ENCODE peak calls at places on chromosomes 16 and 17, in seven cellular contexts. One of them, this sample, is unnamed. For H3K4me1, the result is how much of the 10 kb centered on the place peaks cover.

GRCh38 chr17:10171581-10171981 is 26.8 kb downstream of the GAS7 start:
- DNase-seq in Peyer's patch: no peak
- DNase-seq in uterus: no peak
- DNase-seq in heart left ventricle: no peak
- DNase-seq in HepG2: no peak
- DNase-seq in IMR-90: peak
- DNase-seq in A549: no peak
- DNase-seq in this sample: no peak

GRCh38 chr17:82649501-82650261 is 1.4 kb upstream of the WDR45B start:
- DNase-seq in HepG2: no peak
- DNase-seq in uterus: peak
- DNase-seq in heart left ventricle: no peak
- DNase-seq in A549: no peak
- DNase-seq in IMR-90: no peak
- DNase-seq in Peyer's patch: no peak
- DNase-seq in this sample: no peak

GRCh38 chr16:81723098-81723723 is 55.9 kb upstream of the PLCG2 start:
- DNase-seq in A549: peak
- DNase-seq in Peyer's patch: no peak
- DNase-seq in uterus: peak
- DNase-seq in HepG2: peak
- DNase-seq in heart left ventricle: no peak
- DNase-seq in IMR-90: peak
- DNase-seq in this sample: peak

GRCh38 chr17:44331249-44331760 is 6.7 kb upstream of the SLC25A39 start:
- DNase-seq in HepG2: peak
- DNase-seq in A549: peak
- DNase-seq in uterus: peak
- DNase-seq in IMR-90: peak
- DNase-seq in heart left ventricle: peak
- DNase-seq in Peyer's patch: peak
- DNase-seq in this sample: peak

GRCh38 chr17:54536306-54536705 is 364.3 kb upstream of the TOM1L1 start:
- DNase-seq in IMR-90: no peak
- DNase-seq in A549: no peak
- DNase-seq in heart left ventricle: no peak
- DNase-seq in Peyer's patch: no peak
- DNase-seq in HepG2: no peak
- DNase-seq in uterus: no peak
- DNase-seq in this sample: no peak

GRCh38 chr16:87584271-87584670 is 18.0 kb upstream of the JPH3 start:
- DNase-seq in Peyer's patch: no peak
- DNase-seq in HepG2: no peak
- DNase-seq in uterus: no peak
- DNase-seq in heart left ventricle: no peak
- DNase-seq in A549: no peak
- DNase-seq in IMR-90: peak
- DNase-seq in this sample: no peak

GRCh38 chr16:3642397-3643094 is 11.9 kb upstream of the DNASE1 start:
- DNase-seq in IMR-90: no peak
- DNase-seq in heart left ventricle: no peak
- DNase-seq in uterus: no peak
- DNase-seq in A549: no peak
- DNase-seq in HepG2: no peak
- DNase-seq in Peyer's patch: peak
- DNase-seq in this sample: no peak

GRCh38 chr16:22008215-22009142 is 568 bp downstream of the MOSMO start:
- DNase-seq in Peyer's patch: peak
- DNase-seq in IMR-90: no peak
- DNase-seq in uterus: peak
- DNase-seq in HepG2: no peak
- DNase-seq in heart left ventricle: peak
- DNase-seq in A549: peak
- DNase-seq in this sample: no peak

GRCh38 chr17:13016881-13017622 is 775 bp downstream of the ELAC2 start:
- DNase-seq in IMR-90: peak
- DNase-seq in heart left ventricle: no peak
- DNase-seq in HepG2: peak
- DNase-seq in uterus: no peak
- DNase-seq in Peyer's patch: no peak
- DNase-seq in A549: no peak
- DNase-seq in this sample: no peak

GRCh38 chr17:39144414-39144813 is 7.0 kb downstream of the PLXDC1 start:
- DNase-seq in Peyer's patch: peak
- DNase-seq in heart left ventricle: peak
- DNase-seq in IMR-90: peak
- DNase-seq in HepG2: no peak
- DNase-seq in A549: no peak
- DNase-seq in uterus: peak
- DNase-seq in this sample: peak

GRCh38 chr16:31329671-31330552 is 25.1 kb upstream of the ITGAX start:
- DNase-seq in heart left ventricle: no peak
- DNase-seq in HepG2: no peak
- DNase-seq in IMR-90: no peak
- DNase-seq in uterus: no peak
- DNase-seq in A549: no peak
- DNase-seq in Peyer's patch: no peak
- DNase-seq in this sample: no peak

DNA sequence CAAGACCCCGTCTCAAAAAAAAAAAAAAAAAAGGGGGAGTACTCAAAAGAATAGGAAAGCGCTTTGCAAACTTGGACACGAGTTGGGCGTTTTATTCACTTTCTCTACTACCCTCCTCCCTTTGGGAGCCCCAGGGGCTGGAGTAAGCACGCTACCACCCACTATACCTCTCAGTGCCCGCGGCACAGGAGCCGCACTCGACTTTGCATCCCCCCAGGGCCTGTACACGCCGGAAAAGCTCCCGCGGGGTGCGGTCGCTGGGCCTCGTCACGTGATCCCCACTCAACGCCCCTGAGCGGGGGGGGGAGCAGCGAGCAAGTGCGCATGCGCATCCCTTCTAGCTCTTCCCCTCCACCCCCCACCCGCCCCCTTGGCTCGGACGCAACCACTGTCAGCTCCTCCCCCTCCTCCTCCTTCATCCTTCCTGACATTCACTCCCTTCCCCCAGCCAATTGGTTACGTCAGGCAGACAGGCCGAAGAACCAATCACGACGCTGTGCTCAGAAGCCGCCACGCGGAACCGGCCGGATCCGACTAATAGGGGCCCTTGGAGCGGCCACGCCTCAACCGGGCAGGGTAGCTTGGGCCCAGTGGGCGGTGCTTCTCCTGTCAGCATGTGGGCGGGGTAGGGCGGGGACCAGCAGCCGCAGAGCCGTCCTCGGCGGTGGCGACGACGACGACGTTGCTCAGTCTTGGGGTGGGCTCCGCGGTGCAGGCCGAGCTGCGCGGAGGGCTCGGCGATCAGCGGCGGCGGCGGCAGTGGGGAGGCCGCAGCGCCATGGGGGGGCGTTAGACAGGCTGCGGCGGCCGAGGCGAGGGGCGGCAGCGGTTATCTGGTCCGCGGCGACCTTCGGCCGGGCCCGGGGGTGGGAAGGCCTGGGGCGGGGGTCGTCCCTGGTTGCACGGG is at the start of gene HAPSTR1:
- DNase-seq in Peyer's patch: peak
- DNase-seq in HepG2: peak
- DNase-seq in uterus: peak
- DNase-seq in A549: peak
- DNase-seq in heart left ventricle: peak
- DNase-seq in IMR-90: peak
- DNase-seq in this sample: peak
- H3K4me3 ChIP-seq in Peyer's patch: peak
- H3K4me3 ChIP-seq in HepG2: peak
- H3K4me3 ChIP-seq in uterus: peak
- H3K4me3 ChIP-seq in A549: peak
- H3K4me3 ChIP-seq in heart left ventricle: peak
- H3K4me3 ChIP-seq in IMR-90: peak
- H3K4me3 ChIP-seq in this sample: peak

GRCh38 chr17:40450175-40450574 is 6.9 kb downstream of the IGFBP4 start:
- DNase-seq in A549: peak
- DNase-seq in uterus: peak
- DNase-seq in Peyer's patch: peak
- DNase-seq in IMR-90: peak
- DNase-seq in heart left ventricle: no peak
- DNase-seq in HepG2: peak
- DNase-seq in this sample: peak

GRCh38 chr17:40445769-40446468 is 2.7 kb downstream of the IGFBP4 start:
- DNase-seq in IMR-90: peak
- DNase-seq in uterus: no peak
- DNase-seq in A549: peak
- DNase-seq in Peyer's patch: no peak
- DNase-seq in heart left ventricle: no peak
- DNase-seq in HepG2: peak
- DNase-seq in this sample: no peak

GRCh38 chr17:40448639-40449261 is 5.5 kb downstream of the IGFBP4 start:
- DNase-seq in Peyer's patch: peak
- DNase-seq in uterus: no peak
- DNase-seq in IMR-90: peak
- DNase-seq in HepG2: peak
- DNase-seq in heart left ventricle: no peak
- DNase-seq in A549: peak
- DNase-seq in this sample: no peak

GRCh38 chr17:40447148-40447644 is 3.9 kb downstream of the IGFBP4 start:
- DNase-seq in Peyer's patch: no peak
- DNase-seq in IMR-90: no peak
- DNase-seq in A549: no peak
- DNase-seq in uterus: peak
- DNase-seq in heart left ventricle: peak
- DNase-seq in HepG2: no peak
- DNase-seq in this sample: no peak

DNA sequence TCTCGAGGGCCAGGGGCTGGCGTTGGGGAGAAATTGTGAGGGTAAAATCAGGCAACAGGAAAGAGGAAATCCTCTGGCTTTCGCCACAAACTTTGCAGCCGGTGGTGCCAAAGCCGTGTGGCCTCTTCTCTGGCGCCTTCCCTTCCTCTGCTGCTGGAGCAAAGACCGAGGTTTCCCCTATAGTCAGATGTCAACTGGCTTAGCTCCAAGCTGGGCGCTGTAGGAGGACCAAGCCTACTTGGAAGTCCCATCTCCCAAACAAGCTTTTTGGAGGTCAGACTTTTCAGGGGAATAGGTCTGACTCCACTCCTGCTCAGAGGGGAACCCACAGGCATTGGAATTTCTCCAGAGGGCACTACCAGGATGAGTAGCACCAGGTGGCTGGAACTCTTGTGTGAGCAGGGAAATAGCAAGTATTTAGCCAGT is 5.0 kb downstream of the IGFBP4 start:
- DNase-seq in A549: no peak
- DNase-seq in uterus: peak
- DNase-seq in HepG2: peak
- DNase-seq in IMR-90: peak
- DNase-seq in heart left ventricle: peak
- DNase-seq in Peyer's patch: no peak
- DNase-seq in this sample: no peak
- H3K4me1 ChIP-seq in A549: half or more
- H3K4me1 ChIP-seq in uterus: under half
- H3K4me1 ChIP-seq in HepG2: half or more
- H3K4me1 ChIP-seq in IMR-90: under half
- H3K4me1 ChIP-seq in heart left ventricle: half or more
- H3K4me1 ChIP-seq in Peyer's patch: under half
- H3K4me1 ChIP-seq in this sample: half or more

DNA sequence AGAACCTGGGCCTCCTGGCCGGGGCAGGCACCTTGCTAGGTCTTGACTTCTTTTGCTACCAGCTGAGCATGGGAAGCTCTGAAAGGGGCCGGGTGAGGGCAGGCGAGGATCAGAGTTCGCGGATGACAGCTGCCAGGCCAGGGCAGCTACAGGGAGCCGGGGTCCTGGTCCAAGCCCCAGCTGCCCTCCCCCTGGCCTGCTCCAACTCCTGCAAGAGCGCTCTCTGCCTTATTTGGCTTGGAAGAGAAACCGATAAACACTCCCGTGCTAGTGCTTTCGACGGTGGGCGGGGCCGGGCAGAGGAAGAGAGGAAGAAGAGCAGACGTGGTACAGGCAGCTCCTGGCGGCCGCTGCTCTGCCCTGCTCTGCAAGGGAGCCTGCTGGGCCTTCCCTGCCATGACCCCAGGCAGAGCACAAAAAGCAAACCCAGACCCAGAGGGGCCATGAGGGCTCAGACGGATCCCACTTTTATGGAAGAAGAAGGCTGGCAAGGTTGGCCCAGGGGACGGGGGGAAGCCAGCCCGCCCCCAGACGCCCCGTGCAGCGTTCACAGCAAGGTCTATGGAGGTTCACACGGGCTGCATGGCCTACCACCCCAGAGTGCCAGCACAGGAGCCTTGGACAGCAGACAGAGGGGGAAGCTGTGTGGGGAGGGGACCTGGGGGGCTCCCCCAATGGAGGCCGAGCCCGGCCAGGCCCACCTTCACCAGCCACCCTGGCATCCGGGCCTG is 25.6 kb downstream of the PIEZO1 start:
- DNase-seq in HepG2: peak
- DNase-seq in Peyer's patch: no peak
- DNase-seq in A549: no peak
- DNase-seq in IMR-90: peak
- DNase-seq in heart left ventricle: no peak
- DNase-seq in uterus: peak
- DNase-seq in this sample: peak
- TF ChIP-seq POLR2A in HepG2: peak
- TF ChIP-seq POLR2A in Peyer's patch: no peak
- TF ChIP-seq POLR2A in A549: no peak
- TF ChIP-seq POLR2A in IMR-90: no peak
- TF ChIP-seq POLR2A in heart left ventricle: no peak
- TF ChIP-seq POLR2A in uterus: peak
- TF ChIP-seq POLR2A in this sample: no peak

DNA sequence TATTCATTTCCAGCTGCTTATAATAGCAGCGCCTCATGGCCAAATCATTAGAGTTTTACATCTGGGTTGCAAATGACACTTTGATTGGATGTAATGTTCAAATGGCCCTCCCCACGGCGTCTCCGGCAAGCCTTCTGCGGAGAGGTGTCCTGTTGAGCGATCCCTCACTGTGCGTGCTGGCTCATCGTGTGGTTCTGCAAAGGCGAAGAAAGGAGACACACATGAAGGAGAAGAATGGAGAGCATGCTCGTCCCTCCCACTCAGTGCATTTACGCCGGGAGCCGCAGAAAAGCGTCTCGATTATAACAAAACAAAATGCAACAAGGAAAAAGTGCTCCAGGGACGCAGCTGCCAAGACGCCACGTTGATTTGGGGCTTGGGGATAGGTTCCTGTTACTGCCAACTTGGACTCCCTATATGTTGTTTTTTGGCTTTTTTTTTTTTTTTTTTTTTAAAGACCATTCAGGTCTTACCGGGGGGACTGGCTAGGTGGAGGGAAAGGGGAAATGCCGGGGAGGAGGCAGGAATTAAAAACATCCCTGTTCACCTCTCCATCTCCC is 117.6 kb downstream of the C16orf78 start:
- DNase-seq in A549: no peak
- DNase-seq in heart left ventricle: peak
- DNase-seq in uterus: no peak
- DNase-seq in HepG2: no peak
- DNase-seq in Peyer's patch: peak
- DNase-seq in IMR-90: no peak
- DNase-seq in this sample: no peak
- H3K4me3 ChIP-seq in A549: no peak
- H3K4me3 ChIP-seq in heart left ventricle: no peak
- H3K4me3 ChIP-seq in uterus: no peak
- H3K4me3 ChIP-seq in HepG2: no peak
- H3K4me3 ChIP-seq in Peyer's patch: no peak
- H3K4me3 ChIP-seq in IMR-90: no peak
- H3K4me3 ChIP-seq in this sample: no peak